ENCODE peak calls at places on chromosome 21, in seven cellular contexts. K, S, T, H, R, P and N are unnamed samples.

GRCh38 chr21:25307489-25307888 is 299.8 kb downstream of the MRPL39 start:
- DNase-seq in K (no peak), S (no peak), T (no peak), H (no peak), R (peak), P (no peak), N (no peak)

GRCh38 chr21:45309069-45309521 is 21.4 kb upstream of the POFUT2 start:
- DNase-seq in K (peak), S (no peak), T (no peak), H (peak), R (peak), P (peak), N (no peak)

GRCh38 chr21:28832013-28832714 is 160.5 kb downstream of the LTN1 start:
- DNase-seq in K (no peak), S (no peak), T (no peak), H (no peak), R (peak), P (no peak), N (peak)

GRCh38 chr21:29024474-29025327 is at the start of gene USP16:
- DNase-seq in K (peak), S (peak), T (peak), H (peak), R (peak), P (peak), N (peak)

GRCh38 chr21:16308269-16308668 is 578.5 kb downstream of the USP25 start:
- DNase-seq in K (no peak), S (no peak), T (no peak), H (no peak), R (peak), P (no peak), N (no peak)

GRCh38 chr21:36310016-36310415 is 10.0 kb upstream of the MORC3 start:
- DNase-seq in K (no peak), S (no peak), T (no peak), H (no peak), R (no peak), P (peak), N (no peak)

GRCh38 chr21:34817821-34818662 is 149.2 kb downstream of the CLIC6 start:
- DNase-seq in K (no peak), S (no peak), T (no peak), H (no peak), R (no peak), P (no peak), N (no peak)

GRCh38 chr21:35254752-35255138 is 205.6 kb upstream of the RUNX1 start:
- DNase-seq in K (no peak), S (no peak), T (no peak), H (no peak), R (no peak), P (no peak), N (no peak)

GRCh38 chr21:31577280-31577679 is 82.2 kb upstream of the SOD1 start:
- DNase-seq in K (no peak), S (no peak), T (no peak), H (no peak), R (no peak), P (no peak), N (no peak)

GRCh38 chr21:27586986-27587385 is 620.1 kb upstream of the ADAMTS5 start:
- DNase-seq in K (no peak), S (no peak), T (no peak), H (no peak), R (no peak), P (no peak), N (no peak)

GRCh38 chr21:46124083-46124925 is 26.4 kb downstream of the COL6A2 start:
- DNase-seq in K (no peak), S (no peak), T (no peak), H (peak), R (no peak), P (no peak), N (no peak)

GRCh38 chr21:35376406-35377135 is 327.5 kb upstream of the RUNX1 start:
- DNase-seq in K (no peak), S (no peak), T (no peak), H (no peak), R (peak), P (no peak), N (no peak)

GRCh38 chr21:41559658-41560599 is 52.0 kb upstream of the TMPRSS2 start:
- DNase-seq in K (no peak), S (no peak), T (no peak), H (no peak), R (peak), P (no peak), N (no peak)

GRCh38 chr21:27818847-27819246 is 852.0 kb upstream of the ADAMTS5 start:
- DNase-seq in K (no peak), S (no peak), T (no peak), H (no peak), R (peak), P (no peak), N (no peak)

GRCh38 chr21:33844104-33844889 is 71.3 kb downstream of the ATP5PO start:
- DNase-seq in K (no peak), S (no peak), T (no peak), H (peak), R (no peak), P (no peak), N (no peak)

GRCh38 chr21:26888256-26888655 is 43.0 kb upstream of the ADAMTS1 start:
- DNase-seq in K (no peak), S (no peak), T (no peak), H (no peak), R (peak), P (no peak), N (no peak)

GRCh38 chr21:42848932-42849758 is 30.2 kb downstream of the WDR4 start:
- DNase-seq in K (no peak), S (no peak), T (no peak), H (peak), R (no peak), P (no peak), N (no peak)

GRCh38 chr21:17491716-17492414 is 21.0 kb upstream of the CXADR start:
- DNase-seq in K (peak), S (peak), T (no peak), H (no peak), R (peak), P (no peak), N (peak)

GRCh38 chr21:31873275-31873695 is 465 bp downstream of the HUNK start:
- DNase-seq in K (no peak), S (no peak), T (no peak), H (peak), R (no peak), P (no peak), N (no peak)

GRCh38 chr21:31660134-31660565 is 657 bp downstream of the SOD1 start:
- DNase-seq in K (peak), S (no peak), T (no peak), H (no peak), R (peak), P (peak), N (no peak)

GRCh38 chr21:38503588-38503987 is 5.3 kb upstream of the ERG start:
- DNase-seq in K (no peak), S (no peak), T (no peak), H (no peak), R (peak), P (no peak), N (no peak)

GRCh38 chr21:42705346-42705745 is 51.9 kb downstream of the PDE9A start:
- DNase-seq in K (no peak), S (no peak), T (no peak), H (no peak), R (no peak), P (no peak), N (no peak)

GRCh38 chr21:34965200-34966174 is 83.6 kb downstream of the RUNX1 start:
- DNase-seq in K (peak), S (no peak), T (no peak), H (no peak), R (peak), P (no peak), N (no peak)

GRCh38 chr21:24705201-24705600 is 902.1 kb downstream of the MRPL39 start:
- DNase-seq in K (no peak), S (no peak), T (no peak), H (no peak), R (peak), P (no peak), N (no peak)

GRCh38 chr21:38796426-38796825 is 9.3 kb upstream of the ETS2 start:
- DNase-seq in K (no peak), S (no peak), T (no peak), H (no peak), R (peak), P (no peak), N (no peak)

GRCh38 chr21:37268186-37268503 is 1.0 kb upstream of the VPS26C start:
- DNase-seq in K (no peak), S (no peak), T (no peak), H (no peak), R (no peak), P (no peak), N (no peak)

GRCh38 chr21:14526199-14526598 is 19.9 kb downstream of the SAMSN1 start:
- DNase-seq in K (no peak), S (no peak), T (no peak), H (no peak), R (no peak), P (no peak), N (no peak)